ENCODE peak calls at places on chromosome 4, in seven cellular contexts. One of them, this sample, is unnamed.

GRCh38 chr4:174260099-174260498 is 23.4 kb downstream of the FBXO8 start:
- DNase-seq in GM23338: no peak
- DNase-seq in SK-N-SH: peak
- DNase-seq in HepG2: peak
- DNase-seq in HCT116: no peak
- DNase-seq in A549: peak
- DNase-seq in K562: no peak
- DNase-seq in this sample: no peak

GRCh38 chr4:6917445-6918241 is 8.0 kb downstream of the TBC1D14 start:
- DNase-seq in K562: peak
- DNase-seq in A549: peak
- DNase-seq in SK-N-SH: peak
- DNase-seq in HepG2: peak
- DNase-seq in GM23338: peak
- DNase-seq in HCT116: peak
- DNase-seq in this sample: no peak

GRCh38 chr4:48141048-48141447 is 7.0 kb upstream of the TXK start:
- DNase-seq in HCT116: no peak
- DNase-seq in HepG2: peak
- DNase-seq in K562: peak
- DNase-seq in GM23338: peak
- DNase-seq in A549: peak
- DNase-seq in SK-N-SH: peak
- DNase-seq in this sample: no peak

GRCh38 chr4:2804449-2804972 is 11.6 kb downstream of the SH3BP2 start:
- DNase-seq in A549: no peak
- DNase-seq in GM23338: no peak
- DNase-seq in HepG2: no peak
- DNase-seq in SK-N-SH: no peak
- DNase-seq in HCT116: no peak
- DNase-seq in K562: no peak
- DNase-seq in this sample: no peak

GRCh38 chr4:106522839-106523238 is 154.3 kb upstream of the GIMD1 start:
- DNase-seq in GM23338: peak
- DNase-seq in SK-N-SH: peak
- DNase-seq in A549: peak
- DNase-seq in HCT116: no peak
- DNase-seq in HepG2: peak
- DNase-seq in K562: no peak
- DNase-seq in this sample: no peak

GRCh38 chr4:48635310-48635709 is 144.8 kb downstream of the FRYL start:
- DNase-seq in HepG2: peak
- DNase-seq in SK-N-SH: no peak
- DNase-seq in GM23338: no peak
- DNase-seq in K562: no peak
- DNase-seq in HCT116: peak
- DNase-seq in A549: peak
- DNase-seq in this sample: peak

GRCh38 chr4:151524610-151525009 is 115.6 kb downstream of the FHIP1A start:
- DNase-seq in A549: no peak
- DNase-seq in HepG2: no peak
- DNase-seq in K562: no peak
- DNase-seq in GM23338: peak
- DNase-seq in HCT116: no peak
- DNase-seq in SK-N-SH: no peak
- DNase-seq in this sample: no peak

GRCh38 chr4:155954118-155954503 is 445 bp upstream of the CTSO start:
- DNase-seq in K562: no peak
- DNase-seq in A549: no peak
- DNase-seq in SK-N-SH: no peak
- DNase-seq in GM23338: no peak
- DNase-seq in HepG2: no peak
- DNase-seq in HCT116: no peak
- DNase-seq in this sample: no peak

GRCh38 chr4:145679520-145679919 is 426 bp upstream of the C4orf51 start:
- DNase-seq in GM23338: no peak
- DNase-seq in HepG2: peak
- DNase-seq in A549: peak
- DNase-seq in K562: no peak
- DNase-seq in HCT116: peak
- DNase-seq in SK-N-SH: no peak
- DNase-seq in this sample: no peak

GRCh38 chr4:96343836-96344235 is 503.9 kb downstream of the PDHA2 start:
- DNase-seq in GM23338: no peak
- DNase-seq in HepG2: no peak
- DNase-seq in HCT116: no peak
- DNase-seq in K562: no peak
- DNase-seq in A549: no peak
- DNase-seq in SK-N-SH: no peak
- DNase-seq in this sample: no peak

GRCh38 chr4:13541720-13542576 is 2.4 kb downstream of the NKX3-2 start:
- DNase-seq in K562: no peak
- DNase-seq in A549: peak
- DNase-seq in HepG2: no peak
- DNase-seq in SK-N-SH: peak
- DNase-seq in HCT116: no peak
- DNase-seq in GM23338: peak
- DNase-seq in this sample: no peak

GRCh38 chr4:43325220-43325967 is 432.9 kb downstream of the GRXCR1 start:
- DNase-seq in HepG2: no peak
- DNase-seq in GM23338: no peak
- DNase-seq in K562: no peak
- DNase-seq in SK-N-SH: no peak
- DNase-seq in HCT116: no peak
- DNase-seq in A549: no peak
- DNase-seq in this sample: no peak

GRCh38 chr4:43331226-43332078 is 438.9 kb downstream of the GRXCR1 start:
- DNase-seq in GM23338: no peak
- DNase-seq in A549: no peak
- DNase-seq in HepG2: no peak
- DNase-seq in K562: no peak
- DNase-seq in HCT116: no peak
- DNase-seq in SK-N-SH: no peak
- DNase-seq in this sample: no peak

DNA sequence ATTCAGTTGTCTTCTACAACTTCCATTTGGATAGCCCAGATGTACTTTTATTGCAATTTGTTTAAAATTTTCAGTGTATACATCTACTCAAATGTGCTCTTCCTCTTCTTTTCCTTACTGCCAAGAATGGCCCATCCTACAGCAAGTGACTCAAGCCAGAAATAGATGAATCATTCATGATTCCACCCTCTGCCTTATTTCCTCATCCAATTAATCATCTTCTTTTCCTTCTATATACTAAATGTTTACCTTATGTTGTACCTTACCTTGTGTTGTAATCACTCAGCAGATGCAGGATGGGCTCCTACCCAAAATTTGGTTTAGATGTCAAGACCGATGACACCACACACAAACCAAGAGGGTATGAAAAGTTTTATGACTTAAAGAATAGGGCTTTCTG is 437.8 kb downstream of the GRXCR1 start:
- DNase-seq in GM23338: no peak
- DNase-seq in HCT116: no peak
- DNase-seq in K562: no peak
- DNase-seq in A549: no peak
- DNase-seq in HepG2: no peak
- DNase-seq in SK-N-SH: no peak
- DNase-seq in this sample: no peak
- TF ChIP-seq REST in GM23338: no peak
- TF ChIP-seq REST in HCT116: no peak
- TF ChIP-seq REST in K562: no peak
- TF ChIP-seq REST in A549: no peak
- TF ChIP-seq REST in HepG2: no peak
- TF ChIP-seq REST in SK-N-SH: no peak
- TF ChIP-seq REST in this sample: no peak

DNA sequence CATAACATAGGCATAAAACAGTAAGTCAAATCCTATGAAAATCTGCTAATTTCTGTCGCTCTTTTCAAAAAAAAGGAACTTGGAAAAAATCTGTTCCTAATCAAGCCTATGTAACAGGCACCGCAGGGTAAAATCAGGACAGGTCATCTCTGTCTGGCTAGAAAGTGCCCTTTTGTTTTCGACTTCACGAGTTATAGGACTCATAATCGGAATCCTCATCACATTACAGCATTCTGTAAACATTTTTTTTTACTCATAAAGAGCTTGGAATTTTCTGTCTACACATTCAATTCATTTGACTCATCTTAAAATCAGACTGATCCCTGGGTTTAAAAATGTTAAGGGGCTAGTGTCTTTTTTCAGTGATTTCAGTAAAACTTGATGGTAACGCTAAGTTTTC is 181.7 kb upstream of the TBC1D9 start:
- DNase-seq in SK-N-SH: peak
- DNase-seq in HepG2: no peak
- DNase-seq in HCT116: no peak
- DNase-seq in A549: peak
- DNase-seq in GM23338: no peak
- DNase-seq in K562: no peak
- DNase-seq in this sample: no peak
- TF ChIP-seq REST in SK-N-SH: peak
- TF ChIP-seq REST in HepG2: no peak
- TF ChIP-seq REST in HCT116: no peak
- TF ChIP-seq REST in A549: no peak
- TF ChIP-seq REST in GM23338: no peak
- TF ChIP-seq REST in K562: no peak
- TF ChIP-seq REST in this sample: no peak

DNA sequence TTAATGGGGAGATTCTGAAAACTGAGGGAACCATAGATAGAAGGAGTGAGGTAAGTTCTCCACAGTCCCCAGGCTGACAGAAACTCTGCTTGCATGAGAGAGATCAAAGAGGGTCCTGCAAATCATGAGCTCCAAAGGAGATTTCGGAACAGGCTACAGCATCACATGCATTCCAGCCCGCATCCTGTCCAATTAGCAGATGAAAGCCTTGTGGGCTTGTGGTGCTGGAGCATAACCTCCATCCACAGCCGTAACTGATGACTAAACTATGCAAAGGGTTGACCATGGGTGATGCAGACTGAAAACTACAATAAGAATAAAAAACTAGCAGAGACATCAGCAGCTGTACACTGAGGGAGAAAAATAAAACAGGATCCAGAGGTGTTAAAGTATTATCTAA is 654.5 kb downstream of the TLL1 start:
- DNase-seq in A549: no peak
- DNase-seq in HCT116: no peak
- DNase-seq in GM23338: peak
- DNase-seq in HepG2: no peak
- DNase-seq in K562: no peak
- DNase-seq in SK-N-SH: no peak
- DNase-seq in this sample: no peak
- TF ChIP-seq REST in A549: no peak
- TF ChIP-seq REST in HCT116: no peak
- TF ChIP-seq REST in GM23338: no peak
- TF ChIP-seq REST in HepG2: no peak
- TF ChIP-seq REST in K562: no peak
- TF ChIP-seq REST in SK-N-SH: no peak
- TF ChIP-seq REST in this sample: no peak

GRCh38 chr4:177442623-177443155 is 452 bp upstream of the AGA start:
- DNase-seq in SK-N-SH: peak
- DNase-seq in GM23338: no peak
- DNase-seq in K562: no peak
- DNase-seq in A549: peak
- DNase-seq in HCT116: no peak
- DNase-seq in HepG2: peak
- DNase-seq in this sample: peak
- TF ChIP-seq REST in SK-N-SH: no peak
- TF ChIP-seq REST in GM23338: no peak
- TF ChIP-seq REST in K562: no peak
- TF ChIP-seq REST in A549: peak
- TF ChIP-seq REST in HCT116: no peak
- TF ChIP-seq REST in HepG2: no peak
- TF ChIP-seq REST in this sample: no peak

GRCh38 chr4:184822356-184822755 is 3.4 kb downstream of the ACSL1 start:
- DNase-seq in A549: no peak
- DNase-seq in K562: no peak
- DNase-seq in GM23338: no peak
- DNase-seq in SK-N-SH: no peak
- DNase-seq in HCT116: no peak
- DNase-seq in HepG2: no peak
- DNase-seq in this sample: no peak
- TF ChIP-seq REST in A549: no peak
- TF ChIP-seq REST in K562: no peak
- TF ChIP-seq REST in GM23338: no peak
- TF ChIP-seq REST in SK-N-SH: no peak
- TF ChIP-seq REST in HCT116: no peak
- TF ChIP-seq REST in HepG2: no peak
- TF ChIP-seq REST in this sample: no peak

GRCh38 chr4:94156816-94157215 is 50.8 kb upstream of the SMARCAD1 start:
- DNase-seq in A549: no peak
- DNase-seq in HCT116: no peak
- DNase-seq in GM23338: no peak
- DNase-seq in SK-N-SH: no peak
- DNase-seq in K562: no peak
- DNase-seq in HepG2: no peak
- DNase-seq in this sample: no peak
- TF ChIP-seq REST in A549: no peak
- TF ChIP-seq REST in HCT116: no peak
- TF ChIP-seq REST in GM23338: no peak
- TF ChIP-seq REST in SK-N-SH: no peak
- TF ChIP-seq REST in K562: no peak
- TF ChIP-seq REST in HepG2: no peak
- TF ChIP-seq REST in this sample: no peak

DNA sequence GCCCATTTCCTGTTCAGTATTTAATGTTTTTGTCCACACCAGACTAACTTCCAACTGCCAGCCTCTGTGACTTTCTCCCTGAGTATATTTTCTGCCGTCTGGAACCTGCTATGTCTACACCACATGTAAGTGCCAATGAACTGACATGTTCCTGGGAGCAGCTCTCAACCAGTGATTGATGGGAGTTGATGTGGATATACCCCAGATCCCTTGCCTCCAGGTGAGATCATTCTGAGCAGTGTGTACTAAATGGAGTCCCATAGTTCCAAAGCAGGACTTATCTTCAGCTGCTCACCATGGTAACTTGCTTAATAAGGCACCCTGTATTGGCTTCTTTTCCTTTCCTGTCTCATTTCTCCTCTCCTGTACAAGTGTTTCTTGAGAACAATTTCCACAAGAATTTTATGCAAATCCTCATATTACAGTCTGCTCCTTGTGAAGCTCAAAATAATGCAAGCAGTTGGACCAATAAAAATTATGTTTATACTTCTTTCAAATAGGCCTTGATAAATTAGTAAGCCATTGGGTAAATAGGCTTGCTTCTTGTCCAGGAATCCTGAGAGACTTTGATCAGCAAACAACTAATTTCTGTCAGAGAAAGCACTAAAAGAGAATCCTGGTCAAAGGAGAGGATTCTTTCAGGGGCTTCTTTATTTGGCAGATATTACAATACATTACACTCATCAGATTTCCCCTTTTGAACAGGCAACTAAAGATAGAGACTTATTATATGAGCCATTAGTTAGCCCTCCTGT is 911.7 kb upstream of the NDST4 start:
- DNase-seq in A549: no peak
- DNase-seq in K562: no peak
- DNase-seq in SK-N-SH: no peak
- DNase-seq in HepG2: peak
- DNase-seq in GM23338: no peak
- DNase-seq in HCT116: no peak
- DNase-seq in this sample: no peak
- TF ChIP-seq REST in A549: no peak
- TF ChIP-seq REST in K562: no peak
- TF ChIP-seq REST in SK-N-SH: no peak
- TF ChIP-seq REST in HepG2: no peak
- TF ChIP-seq REST in GM23338: no peak
- TF ChIP-seq REST in HCT116: no peak
- TF ChIP-seq REST in this sample: no peak

This sample was measured in Panc1.